ENCODE peak calls at places on chromosomes 5 and 9, in eight cellular contexts. One of them, this sample, is unnamed.

GRCh38 chr9:100700689-100701318 is 122.9 kb downstream of the CAVIN4 start:
- DNase-seq in endothelial cell: peak
- DNase-seq in H4: no peak
- DNase-seq in adrenal gland: peak
- DNase-seq in GM19239: no peak
- DNase-seq in CD8-positive, alpha-beta T cell: no peak
- DNase-seq in adipocyte: peak
- DNase-seq in amniotic stem cell: no peak
- DNase-seq in this sample: peak

GRCh38 chr5:81506900-81507588 is 113.1 kb upstream of the ACOT12 start:
- DNase-seq in endothelial cell: peak
- DNase-seq in H4: peak
- DNase-seq in CD8-positive, alpha-beta T cell: peak
- DNase-seq in amniotic stem cell: peak
- DNase-seq in adipocyte: peak
- DNase-seq in adrenal gland: peak
- DNase-seq in GM19239: peak
- DNase-seq in this sample: peak

GRCh38 chr5:68028131-68028727 is 187.3 kb upstream of the PIK3R1 start:
- DNase-seq in adipocyte: peak
- DNase-seq in H4: no peak
- DNase-seq in adrenal gland: no peak
- DNase-seq in GM19239: no peak
- DNase-seq in amniotic stem cell: no peak
- DNase-seq in endothelial cell: no peak
- DNase-seq in CD8-positive, alpha-beta T cell: no peak
- DNase-seq in this sample: no peak

GRCh38 chr5:96952946-96953730 is 17.3 kb downstream of the LNPEP start:
- DNase-seq in amniotic stem cell: no peak
- DNase-seq in GM19239: no peak
- DNase-seq in adrenal gland: no peak
- DNase-seq in adipocyte: no peak
- DNase-seq in endothelial cell: no peak
- DNase-seq in H4: no peak
- DNase-seq in CD8-positive, alpha-beta T cell: no peak
- DNase-seq in this sample: peak

GRCh38 chr5:107739661-107740060 is 68.9 kb upstream of the EFNA5 start:
- DNase-seq in CD8-positive, alpha-beta T cell: no peak
- DNase-seq in endothelial cell: no peak
- DNase-seq in amniotic stem cell: no peak
- DNase-seq in adipocyte: no peak
- DNase-seq in adrenal gland: no peak
- DNase-seq in GM19239: no peak
- DNase-seq in H4: peak
- DNase-seq in this sample: no peak

GRCh38 chr5:174724484-174725260 is at the start of gene MSX2:
- DNase-seq in GM19239: no peak
- DNase-seq in CD8-positive, alpha-beta T cell: no peak
- DNase-seq in amniotic stem cell: peak
- DNase-seq in endothelial cell: peak
- DNase-seq in H4: peak
- DNase-seq in adrenal gland: peak
- DNase-seq in adipocyte: peak
- DNase-seq in this sample: peak

GRCh38 chr5:181217111-181217804 is 5.8 kb upstream of the TRIM41 start:
- DNase-seq in GM19239: no peak
- DNase-seq in amniotic stem cell: no peak
- DNase-seq in H4: peak
- DNase-seq in adipocyte: peak
- DNase-seq in CD8-positive, alpha-beta T cell: no peak
- DNase-seq in adrenal gland: no peak
- DNase-seq in endothelial cell: peak
- DNase-seq in this sample: peak

GRCh38 chr5:154260224-154260859 is 69.8 kb downstream of the GALNT10 start:
- DNase-seq in GM19239: no peak
- DNase-seq in H4: no peak
- DNase-seq in CD8-positive, alpha-beta T cell: no peak
- DNase-seq in adipocyte: peak
- DNase-seq in amniotic stem cell: no peak
- DNase-seq in adrenal gland: no peak
- DNase-seq in endothelial cell: no peak
- DNase-seq in this sample: no peak

GRCh38 chr9:121852646-121853616 is 201.5 kb downstream of the DAB2IP start:
- DNase-seq in CD8-positive, alpha-beta T cell: no peak
- DNase-seq in adrenal gland: peak
- DNase-seq in H4: no peak
- DNase-seq in amniotic stem cell: no peak
- DNase-seq in endothelial cell: no peak
- DNase-seq in GM19239: no peak
- DNase-seq in adipocyte: no peak
- DNase-seq in this sample: no peak

GRCh38 chr9:72509053-72509452 is 12.4 kb upstream of the TMC1 start:
- DNase-seq in GM19239: no peak
- DNase-seq in CD8-positive, alpha-beta T cell: no peak
- DNase-seq in adipocyte: peak
- DNase-seq in amniotic stem cell: no peak
- DNase-seq in adrenal gland: no peak
- DNase-seq in endothelial cell: no peak
- DNase-seq in H4: no peak
- DNase-seq in this sample: no peak

GRCh38 chr9:98745470-98745869 is 36.7 kb upstream of the GABBR2 start:
- DNase-seq in CD8-positive, alpha-beta T cell: no peak
- DNase-seq in amniotic stem cell: no peak
- DNase-seq in adipocyte: no peak
- DNase-seq in adrenal gland: no peak
- DNase-seq in H4: no peak
- DNase-seq in GM19239: no peak
- DNase-seq in endothelial cell: no peak
- DNase-seq in this sample: no peak

GRCh38 chr9:95230046-95230445 is 87.5 kb downstream of the FANCC start:
- DNase-seq in amniotic stem cell: no peak
- DNase-seq in adipocyte: no peak
- DNase-seq in endothelial cell: no peak
- DNase-seq in adrenal gland: no peak
- DNase-seq in CD8-positive, alpha-beta T cell: no peak
- DNase-seq in GM19239: no peak
- DNase-seq in H4: no peak
- DNase-seq in this sample: no peak

GRCh38 chr9:114674798-114675554 is 7.0 kb downstream of the TEX48 start:
- DNase-seq in adipocyte: no peak
- DNase-seq in adrenal gland: no peak
- DNase-seq in H4: no peak
- DNase-seq in amniotic stem cell: no peak
- DNase-seq in endothelial cell: no peak
- DNase-seq in CD8-positive, alpha-beta T cell: no peak
- DNase-seq in GM19239: no peak
- DNase-seq in this sample: no peak

GRCh38 chr5:93278876-93279275 is 302.1 kb downstream of the NR2F1-AS1 start:
- DNase-seq in CD8-positive, alpha-beta T cell: no peak
- DNase-seq in adrenal gland: no peak
- DNase-seq in H4: no peak
- DNase-seq in adipocyte: no peak
- DNase-seq in endothelial cell: no peak
- DNase-seq in amniotic stem cell: no peak
- DNase-seq in GM19239: no peak
- DNase-seq in this sample: no peak

GRCh38 chr5:129074903-129075302 is 19.6 kb upstream of the ISOC1 start:
- DNase-seq in adipocyte: no peak
- DNase-seq in GM19239: no peak
- DNase-seq in endothelial cell: no peak
- DNase-seq in adrenal gland: no peak
- DNase-seq in CD8-positive, alpha-beta T cell: no peak
- DNase-seq in H4: no peak
- DNase-seq in amniotic stem cell: no peak
- DNase-seq in this sample: peak

GRCh38 chr5:149833116-149833827 is 103.2 kb downstream of the PPARGC1B start:
- DNase-seq in H4: no peak
- DNase-seq in CD8-positive, alpha-beta T cell: no peak
- DNase-seq in endothelial cell: no peak
- DNase-seq in GM19239: no peak
- DNase-seq in amniotic stem cell: no peak
- DNase-seq in adipocyte: no peak
- DNase-seq in adrenal gland: no peak
- DNase-seq in this sample: no peak

This sample was measured in BE2C.